ENCODE peak calls at places on chromosomes 16 and 17, in four cellular contexts. W is stimulated activated CD4-positive, alpha-beta T cell treated with anti-CD3 and anti-CD28 coated beads, Interleukin-2, amount 100 ng/mL, for 4 hours; H is A673; S is activated T-helper 9 cell treated with anti-CD3 and anti-CD28 coated beads, Interleukin-2, amount 50 U/mL, for 16 hours. E is an unnamed sample.

GRCh38 chr17:66829386-66829864 is 5.5 kb upstream of the CACNG5 start:
- DNase-seq in W (no peak), H (no peak), S (no peak), E (no peak)

GRCh38 chr17:75814900-75815373 is 29.3 kb downstream of the UNC13D start:
- DNase-seq in W (no peak), H (no peak), S (no peak), E (no peak)

GRCh38 chr17:58006563-58006923 is 503 bp downstream of the SRSF1 start:
- DNase-seq in W (no peak), H (peak), S (peak), E (peak)

GRCh38 chr17:64134216-64134970 is 4.4 kb upstream of the ERN1 start:
- DNase-seq in W (no peak), H (no peak), S (no peak), E (no peak)

GRCh38 chr16:65937455-65937854 is 429.0 kb upstream of the CDH5 start:
- DNase-seq in W (no peak), H (no peak), S (no peak), E (no peak)

GRCh38 chr16:64585367-64585766 is 536.5 kb downstream of the CDH11 start:
- DNase-seq in W (no peak), H (no peak), S (no peak), E (no peak)

GRCh38 chr16:12553191-12553590 is 250.5 kb downstream of the CPPED1 start:
- DNase-seq in W (no peak), H (no peak), S (no peak), E (no peak)

GRCh38 chr17:20271016-20271610 is 196.2 kb downstream of the LGALS9B start:
- DNase-seq in W (no peak), H (no peak), S (no peak), E (no peak)

GRCh38 chr17:7191571-7192270 is 12.6 kb upstream of the ASGR1 start:
- DNase-seq in W (no peak), H (peak), S (no peak), E (no peak)

GRCh38 chr16:74107795-74108610 is 188.6 kb upstream of the PSMD7 start:
- DNase-seq in W (no peak), H (peak), S (peak), E (no peak)

GRCh38 chr17:3693099-3693498 is 2.9 kb downstream of the P2RX5 start:
- DNase-seq in W (no peak), H (no peak), S (no peak), E (no peak)

GRCh38 chr16:87133966-87134945 is 182.9 kb downstream of the C16orf95 start:
- DNase-seq in W (no peak), H (no peak), S (no peak), E (no peak)

GRCh38 chr17:7211512-7212277 is 7.9 kb downstream of the DLG4 start:
- DNase-seq in W (no peak), H (peak), S (no peak), E (no peak)

GRCh38 chr16:28494141-28494851 is at the start of gene APOBR:
- DNase-seq in W (peak), H (no peak), S (peak), E (peak)

GRCh38 chr16:17773698-17774101 is 302.9 kb upstream of the XYLT1 start:
- DNase-seq in W (no peak), H (peak), S (no peak), E (no peak)

GRCh38 chr17:78996781-78997201 is 12.8 kb downstream of the CANT1 start:
- DNase-seq in W (no peak), H (no peak), S (no peak), E (no peak)

GRCh38 chr16:75559564-75560372 is 3.7 kb upstream of the TMEM231 start:
- DNase-seq in W (no peak), H (peak), S (no peak), E (no peak)

GRCh38 chr16:588639-588888 is 1.3 kb upstream of the RAB40C start:
- DNase-seq in W (no peak), H (peak), S (peak), E (no peak)

GRCh38 chr17:77427471-77427991 is 286.8 kb downstream of the SEC14L1 start:
- DNase-seq in W (no peak), H (no peak), S (no peak), E (no peak)

GRCh38 chr17:64213995-64214507 is 49.0 kb downstream of the TEX2 start:
- DNase-seq in W (no peak), H (peak), S (no peak), E (no peak)

GRCh38 chr17:16328997-16329396 is 24.3 kb downstream of the CENPV start:
- DNase-seq in W (no peak), H (peak), S (no peak), E (no peak)

GRCh38 chr17:80605326-80606066 is 60.9 kb downstream of the RPTOR start:
- DNase-seq in W (peak), H (no peak), S (peak), E (peak)